ENCODE peak calls at places on chromosomes 7 and 10, in seven cellular contexts. One of them, this sample, is unnamed.

GRCh38 chr7:30562498-30562897 is 32.2 kb upstream of the GARS1 start:
- DNase-seq in amniotic epithelial cell: peak; percentile 24
- DNase-seq in epithelial cell of prostate: no peak
- DNase-seq in activated naive CD4-positive, alpha-beta T cell treated with Interleukin-2 at 50 U/mL for 16 hours: no peak
- DNase-seq in naive thymus-derived CD8-positive, alpha-beta T cell: no peak
- DNase-seq in activated effector memory CD4-positive, alpha-beta T cell treated with Interleukin-2 at 50 U/mL for 16 hours: no peak
- DNase-seq in GM03348: no peak
- DNase-seq in this sample: no peak

GRCh38 chr10:4765428-4765827 is 60.6 kb upstream of the AKR1E2 start:
- DNase-seq in amniotic epithelial cell: peak; percentile 29
- DNase-seq in epithelial cell of prostate: no peak
- DNase-seq in activated naive CD4-positive, alpha-beta T cell treated with Interleukin-2 at 50 U/mL for 16 hours: no peak
- DNase-seq in naive thymus-derived CD8-positive, alpha-beta T cell: no peak
- DNase-seq in activated effector memory CD4-positive, alpha-beta T cell treated with Interleukin-2 at 50 U/mL for 16 hours: no peak
- DNase-seq in GM03348: no peak
- DNase-seq in this sample: no peak

GRCh38 chr10:78299861-78300453 is 266.3 kb downstream of the RPS24 start:
- DNase-seq in amniotic epithelial cell: no peak
- DNase-seq in epithelial cell of prostate: no peak
- DNase-seq in activated naive CD4-positive, alpha-beta T cell treated with Interleukin-2 at 50 U/mL for 16 hours: no peak
- DNase-seq in naive thymus-derived CD8-positive, alpha-beta T cell: no peak
- DNase-seq in activated effector memory CD4-positive, alpha-beta T cell treated with Interleukin-2 at 50 U/mL for 16 hours: no peak
- DNase-seq in GM03348: no peak
- DNase-seq in this sample: no peak

GRCh38 chr7:70736715-70737460 is 395.1 kb upstream of the GALNT17 start:
- DNase-seq in amniotic epithelial cell: peak; percentile 93
- DNase-seq in epithelial cell of prostate: no peak
- DNase-seq in activated naive CD4-positive, alpha-beta T cell treated with Interleukin-2 at 50 U/mL for 16 hours: no peak
- DNase-seq in naive thymus-derived CD8-positive, alpha-beta T cell: no peak
- DNase-seq in activated effector memory CD4-positive, alpha-beta T cell treated with Interleukin-2 at 50 U/mL for 16 hours: no peak
- DNase-seq in GM03348: peak; percentile 87
- DNase-seq in this sample: no peak

GRCh38 chr10:50558368-50558767 is 65.4 kb downstream of the SGMS1 start:
- DNase-seq in amniotic epithelial cell: peak; percentile 69
- DNase-seq in epithelial cell of prostate: no peak
- DNase-seq in activated naive CD4-positive, alpha-beta T cell treated with Interleukin-2 at 50 U/mL for 16 hours: no peak
- DNase-seq in naive thymus-derived CD8-positive, alpha-beta T cell: no peak
- DNase-seq in activated effector memory CD4-positive, alpha-beta T cell treated with Interleukin-2 at 50 U/mL for 16 hours: no peak
- DNase-seq in GM03348: peak; percentile 5
- DNase-seq in this sample: no peak

GRCh38 chr10:104824378-104825006 is 183.4 kb downstream of the SORCS3 start:
- DNase-seq in amniotic epithelial cell: peak; percentile 34
- DNase-seq in epithelial cell of prostate: no peak
- DNase-seq in activated naive CD4-positive, alpha-beta T cell treated with Interleukin-2 at 50 U/mL for 16 hours: no peak
- DNase-seq in naive thymus-derived CD8-positive, alpha-beta T cell: peak; percentile 1
- DNase-seq in activated effector memory CD4-positive, alpha-beta T cell treated with Interleukin-2 at 50 U/mL for 16 hours: no peak
- DNase-seq in GM03348: peak; percentile 17
- DNase-seq in this sample: no peak

GRCh38 chr7:128954830-128955797 is 17.4 kb downstream of the IRF5 start:
- DNase-seq in amniotic epithelial cell: peak; percentile 70
- DNase-seq in epithelial cell of prostate: no peak
- DNase-seq in activated naive CD4-positive, alpha-beta T cell treated with Interleukin-2 at 50 U/mL for 16 hours: no peak
- DNase-seq in naive thymus-derived CD8-positive, alpha-beta T cell: no peak
- DNase-seq in activated effector memory CD4-positive, alpha-beta T cell treated with Interleukin-2 at 50 U/mL for 16 hours: no peak
- DNase-seq in GM03348: peak; percentile 89
- DNase-seq in this sample: no peak

GRCh38 chr10:94403034-94403822 is 887 bp downstream of the TBC1D12 start:
- DNase-seq in amniotic epithelial cell: peak; percentile 59
- DNase-seq in epithelial cell of prostate: peak; percentile 57
- DNase-seq in activated naive CD4-positive, alpha-beta T cell treated with Interleukin-2 at 50 U/mL for 16 hours: peak; percentile 10
- DNase-seq in naive thymus-derived CD8-positive, alpha-beta T cell: peak; percentile 4
- DNase-seq in activated effector memory CD4-positive, alpha-beta T cell treated with Interleukin-2 at 50 U/mL for 16 hours: no peak
- DNase-seq in GM03348: peak; percentile 64
- DNase-seq in this sample: no peak

GRCh38 chr10:133211959-133212852 is 17.8 kb upstream of the UTF1 start:
- DNase-seq in amniotic epithelial cell: no peak
- DNase-seq in epithelial cell of prostate: no peak
- DNase-seq in activated naive CD4-positive, alpha-beta T cell treated with Interleukin-2 at 50 U/mL for 16 hours: no peak
- DNase-seq in naive thymus-derived CD8-positive, alpha-beta T cell: no peak
- DNase-seq in activated effector memory CD4-positive, alpha-beta T cell treated with Interleukin-2 at 50 U/mL for 16 hours: no peak
- DNase-seq in GM03348: no peak
- DNase-seq in this sample: no peak

GRCh38 chr10:105973252-105973877 is 1191.1 kb downstream of the SORCS1 start:
- DNase-seq in amniotic epithelial cell: no peak
- DNase-seq in epithelial cell of prostate: no peak
- DNase-seq in activated naive CD4-positive, alpha-beta T cell treated with Interleukin-2 at 50 U/mL for 16 hours: no peak
- DNase-seq in naive thymus-derived CD8-positive, alpha-beta T cell: no peak
- DNase-seq in activated effector memory CD4-positive, alpha-beta T cell treated with Interleukin-2 at 50 U/mL for 16 hours: no peak
- DNase-seq in GM03348: no peak
- DNase-seq in this sample: no peak

GRCh38 chr7:43674559-43675436 is 54.5 kb downstream of the COA1 start:
- DNase-seq in amniotic epithelial cell: peak; percentile 92
- DNase-seq in epithelial cell of prostate: peak; percentile 87
- DNase-seq in activated naive CD4-positive, alpha-beta T cell treated with Interleukin-2 at 50 U/mL for 16 hours: no peak
- DNase-seq in naive thymus-derived CD8-positive, alpha-beta T cell: no peak
- DNase-seq in activated effector memory CD4-positive, alpha-beta T cell treated with Interleukin-2 at 50 U/mL for 16 hours: no peak
- DNase-seq in GM03348: peak; percentile 74
- DNase-seq in this sample: no peak

GRCh38 chr10:28327494-28327886 is 24.6 kb upstream of the MPP7 start:
- DNase-seq in amniotic epithelial cell: no peak
- DNase-seq in epithelial cell of prostate: no peak
- DNase-seq in activated naive CD4-positive, alpha-beta T cell treated with Interleukin-2 at 50 U/mL for 16 hours: no peak
- DNase-seq in naive thymus-derived CD8-positive, alpha-beta T cell: no peak
- DNase-seq in activated effector memory CD4-positive, alpha-beta T cell treated with Interleukin-2 at 50 U/mL for 16 hours: no peak
- DNase-seq in GM03348: peak; percentile 27
- DNase-seq in this sample: no peak

GRCh38 chr10:60141916-60142559 is 235.7 kb upstream of the CCDC6 start:
- DNase-seq in amniotic epithelial cell: no peak
- DNase-seq in epithelial cell of prostate: no peak
- DNase-seq in activated naive CD4-positive, alpha-beta T cell treated with Interleukin-2 at 50 U/mL for 16 hours: no peak
- DNase-seq in naive thymus-derived CD8-positive, alpha-beta T cell: no peak
- DNase-seq in activated effector memory CD4-positive, alpha-beta T cell treated with Interleukin-2 at 50 U/mL for 16 hours: no peak
- DNase-seq in GM03348: no peak
- DNase-seq in this sample: no peak

GRCh38 chr7:6232534-6232933 is 39.9 kb downstream of the CYTH3 start:
- DNase-seq in amniotic epithelial cell: no peak
- DNase-seq in epithelial cell of prostate: no peak
- DNase-seq in activated naive CD4-positive, alpha-beta T cell treated with Interleukin-2 at 50 U/mL for 16 hours: no peak
- DNase-seq in naive thymus-derived CD8-positive, alpha-beta T cell: no peak
- DNase-seq in activated effector memory CD4-positive, alpha-beta T cell treated with Interleukin-2 at 50 U/mL for 16 hours: no peak
- DNase-seq in GM03348: no peak
- DNase-seq in this sample: no peak

GRCh38 chr10:64534616-64535015 is 1013.4 kb downstream of the REEP3 start:
- DNase-seq in amniotic epithelial cell: no peak
- DNase-seq in epithelial cell of prostate: no peak
- DNase-seq in activated naive CD4-positive, alpha-beta T cell treated with Interleukin-2 at 50 U/mL for 16 hours: no peak
- DNase-seq in naive thymus-derived CD8-positive, alpha-beta T cell: no peak
- DNase-seq in activated effector memory CD4-positive, alpha-beta T cell treated with Interleukin-2 at 50 U/mL for 16 hours: no peak
- DNase-seq in GM03348: no peak
- DNase-seq in this sample: no peak

GRCh38 chr7:18459439-18459838 is 36.1 kb upstream of the HDAC9 start:
- DNase-seq in amniotic epithelial cell: no peak
- DNase-seq in epithelial cell of prostate: no peak
- DNase-seq in activated naive CD4-positive, alpha-beta T cell treated with Interleukin-2 at 50 U/mL for 16 hours: no peak
- DNase-seq in naive thymus-derived CD8-positive, alpha-beta T cell: no peak
- DNase-seq in activated effector memory CD4-positive, alpha-beta T cell treated with Interleukin-2 at 50 U/mL for 16 hours: no peak
- DNase-seq in GM03348: peak; percentile 3
- DNase-seq in this sample: no peak

GRCh38 chr7:29953735-29954347 is 35.8 kb downstream of the SCRN1 start:
- DNase-seq in amniotic epithelial cell: no peak
- DNase-seq in epithelial cell of prostate: no peak
- DNase-seq in activated naive CD4-positive, alpha-beta T cell treated with Interleukin-2 at 50 U/mL for 16 hours: no peak
- DNase-seq in naive thymus-derived CD8-positive, alpha-beta T cell: no peak
- DNase-seq in activated effector memory CD4-positive, alpha-beta T cell treated with Interleukin-2 at 50 U/mL for 16 hours: no peak
- DNase-seq in GM03348: peak; percentile 73
- DNase-seq in this sample: no peak

GRCh38 chr7:49714182-49714581 is 59.3 kb upstream of the VWC2 start:
- DNase-seq in amniotic epithelial cell: no peak
- DNase-seq in epithelial cell of prostate: no peak
- DNase-seq in activated naive CD4-positive, alpha-beta T cell treated with Interleukin-2 at 50 U/mL for 16 hours: no peak
- DNase-seq in naive thymus-derived CD8-positive, alpha-beta T cell: no peak
- DNase-seq in activated effector memory CD4-positive, alpha-beta T cell treated with Interleukin-2 at 50 U/mL for 16 hours: no peak
- DNase-seq in GM03348: no peak
- DNase-seq in this sample: no peak

GRCh38 chr7:111424768-111425167 is 137.5 kb downstream of the IMMP2L start:
- DNase-seq in amniotic epithelial cell: peak; percentile 31
- DNase-seq in epithelial cell of prostate: no peak
- DNase-seq in activated naive CD4-positive, alpha-beta T cell treated with Interleukin-2 at 50 U/mL for 16 hours: no peak
- DNase-seq in naive thymus-derived CD8-positive, alpha-beta T cell: no peak
- DNase-seq in activated effector memory CD4-positive, alpha-beta T cell treated with Interleukin-2 at 50 U/mL for 16 hours: no peak
- DNase-seq in GM03348: peak; percentile 40
- DNase-seq in this sample: no peak

GRCh38 chr7:127884066-127884559 is 147.1 kb downstream of the LRRC4 start:
- DNase-seq in amniotic epithelial cell: no peak
- DNase-seq in epithelial cell of prostate: no peak
- DNase-seq in activated naive CD4-positive, alpha-beta T cell treated with Interleukin-2 at 50 U/mL for 16 hours: no peak
- DNase-seq in naive thymus-derived CD8-positive, alpha-beta T cell: no peak
- DNase-seq in activated effector memory CD4-positive, alpha-beta T cell treated with Interleukin-2 at 50 U/mL for 16 hours: no peak
- DNase-seq in GM03348: no peak
- DNase-seq in this sample: no peak

GRCh38 chr7:4151524-4151923 is 530.6 kb upstream of the FOXK1 start:
- DNase-seq in amniotic epithelial cell: no peak
- DNase-seq in epithelial cell of prostate: no peak
- DNase-seq in activated naive CD4-positive, alpha-beta T cell treated with Interleukin-2 at 50 U/mL for 16 hours: no peak
- DNase-seq in naive thymus-derived CD8-positive, alpha-beta T cell: no peak
- DNase-seq in activated effector memory CD4-positive, alpha-beta T cell treated with Interleukin-2 at 50 U/mL for 16 hours: no peak
- DNase-seq in GM03348: no peak
- DNase-seq in this sample: no peak

GRCh38 chr10:27285093-27285492 is 44.5 kb upstream of the ACBD5 start:
- DNase-seq in amniotic epithelial cell: peak; percentile 16
- DNase-seq in epithelial cell of prostate: no peak
- DNase-seq in activated naive CD4-positive, alpha-beta T cell treated with Interleukin-2 at 50 U/mL for 16 hours: peak; percentile 30
- DNase-seq in naive thymus-derived CD8-positive, alpha-beta T cell: peak; percentile 37
- DNase-seq in activated effector memory CD4-positive, alpha-beta T cell treated with Interleukin-2 at 50 U/mL for 16 hours: no peak
- DNase-seq in GM03348: peak; percentile 7
- DNase-seq in this sample: peak; percentile 4

GRCh38 chr7:36911788-36912187 is 187.5 kb upstream of the AOAH start:
- DNase-seq in amniotic epithelial cell: no peak
- DNase-seq in epithelial cell of prostate: no peak
- DNase-seq in activated naive CD4-positive, alpha-beta T cell treated with Interleukin-2 at 50 U/mL for 16 hours: no peak
- DNase-seq in naive thymus-derived CD8-positive, alpha-beta T cell: no peak
- DNase-seq in activated effector memory CD4-positive, alpha-beta T cell treated with Interleukin-2 at 50 U/mL for 16 hours: no peak
- DNase-seq in GM03348: no peak
- DNase-seq in this sample: no peak

GRCh38 chr10:106711313-106711906 is 453.1 kb downstream of the SORCS1 start:
- DNase-seq in amniotic epithelial cell: peak; percentile 21
- DNase-seq in epithelial cell of prostate: no peak
- DNase-seq in activated naive CD4-positive, alpha-beta T cell treated with Interleukin-2 at 50 U/mL for 16 hours: peak; percentile 2
- DNase-seq in naive thymus-derived CD8-positive, alpha-beta T cell: no peak
- DNase-seq in activated effector memory CD4-positive, alpha-beta T cell treated with Interleukin-2 at 50 U/mL for 16 hours: no peak
- DNase-seq in GM03348: peak; percentile 22
- DNase-seq in this sample: no peak

GRCh38 chr7:1193593-1194424 is 33.8 kb upstream of the ZFAND2A start:
- DNase-seq in amniotic epithelial cell: peak; percentile 19
- DNase-seq in epithelial cell of prostate: no peak
- DNase-seq in activated naive CD4-positive, alpha-beta T cell treated with Interleukin-2 at 50 U/mL for 16 hours: peak; percentile 27
- DNase-seq in naive thymus-derived CD8-positive, alpha-beta T cell: no peak
- DNase-seq in activated effector memory CD4-positive, alpha-beta T cell treated with Interleukin-2 at 50 U/mL for 16 hours: no peak
- DNase-seq in GM03348: peak; percentile 78
- DNase-seq in this sample: no peak

GRCh38 chr10:86756511-86757109 is at the start of gene BMPR1A:
- DNase-seq in amniotic epithelial cell: peak; percentile 79
- DNase-seq in epithelial cell of prostate: no peak
- DNase-seq in activated naive CD4-positive, alpha-beta T cell treated with Interleukin-2 at 50 U/mL for 16 hours: no peak
- DNase-seq in naive thymus-derived CD8-positive, alpha-beta T cell: no peak
- DNase-seq in activated effector memory CD4-positive, alpha-beta T cell treated with Interleukin-2 at 50 U/mL for 16 hours: no peak
- DNase-seq in GM03348: peak; percentile 100
- DNase-seq in this sample: no peak

GRCh38 chr7:149369497-149369896 is 91.4 kb downstream of the ZNF777 start:
- DNase-seq in amniotic epithelial cell: no peak
- DNase-seq in epithelial cell of prostate: peak; percentile 20
- DNase-seq in activated naive CD4-positive, alpha-beta T cell treated with Interleukin-2 at 50 U/mL for 16 hours: no peak
- DNase-seq in naive thymus-derived CD8-positive, alpha-beta T cell: no peak
- DNase-seq in activated effector memory CD4-positive, alpha-beta T cell treated with Interleukin-2 at 50 U/mL for 16 hours: no peak
- DNase-seq in GM03348: no peak
- DNase-seq in this sample: no peak

GRCh38 chr10:74084955-74085354 is 65.7 kb downstream of the AP3M1 start:
- DNase-seq in amniotic epithelial cell: no peak
- DNase-seq in epithelial cell of prostate: no peak
- DNase-seq in activated naive CD4-positive, alpha-beta T cell treated with Interleukin-2 at 50 U/mL for 16 hours: no peak
- DNase-seq in naive thymus-derived CD8-positive, alpha-beta T cell: no peak
- DNase-seq in activated effector memory CD4-positive, alpha-beta T cell treated with Interleukin-2 at 50 U/mL for 16 hours: no peak
- DNase-seq in GM03348: no peak
- DNase-seq in this sample: no peak

GRCh38 chr10:54066646-54067045 is 734.4 kb downstream of the PCDH15 start:
- DNase-seq in amniotic epithelial cell: no peak
- DNase-seq in epithelial cell of prostate: no peak
- DNase-seq in activated naive CD4-positive, alpha-beta T cell treated with Interleukin-2 at 50 U/mL for 16 hours: no peak
- DNase-seq in naive thymus-derived CD8-positive, alpha-beta T cell: no peak
- DNase-seq in activated effector memory CD4-positive, alpha-beta T cell treated with Interleukin-2 at 50 U/mL for 16 hours: no peak
- DNase-seq in GM03348: no peak
- DNase-seq in this sample: no peak

GRCh38 chr10:46019170-46019528 is 11.3 kb downstream of the NCOA4 start:
- DNase-seq in amniotic epithelial cell: no peak
- DNase-seq in epithelial cell of prostate: no peak
- DNase-seq in activated naive CD4-positive, alpha-beta T cell treated with Interleukin-2 at 50 U/mL for 16 hours: no peak
- DNase-seq in naive thymus-derived CD8-positive, alpha-beta T cell: no peak
- DNase-seq in activated effector memory CD4-positive, alpha-beta T cell treated with Interleukin-2 at 50 U/mL for 16 hours: no peak
- DNase-seq in GM03348: no peak
- DNase-seq in this sample: no peak